ENCODE peak calls at places on chromosomes 4 and X, in nine cellular contexts. S is fibroblast of mammary gland, H is kidney, Y is sigmoid colon, N is PC-9, I is left lung, K is fibroblast of lung, M is brain microvascular endothelial cell, R is bronchial epithelial cell. Q is an unnamed sample.

GRCh38 chr4:24473309-24473721 is 111.0 kb downstream of the DHX15 start:
- DNase-seq in S (peak; percentile 30), H (no peak), Y (peak; percentile 65), N (no peak), I (no peak), K (peak; percentile 54), M (no peak), R (peak; percentile 20), Q (peak; percentile 36)

GRCh38 chr4:182975806-182976205 is 58.6 kb upstream of the DCTD start:
- DNase-seq in S (peak; percentile 77), H (no peak), Y (no peak), N (peak; percentile 18), I (no peak), K (peak; percentile 92), M (peak; percentile 90), R (peak; percentile 97), Q (peak; percentile 84)

GRCh38 chr4:126973201-126973600 is 659.6 kb upstream of the INTU start:
- DNase-seq in S (no peak), H (no peak), Y (no peak), N (no peak), I (no peak), K (no peak), M (no peak), R (no peak), Q (peak; percentile 29)

GRCh38 chr4:54127660-54128059 is 27.7 kb downstream of the GSX2 start:
- DNase-seq in S (no peak), H (no peak), Y (no peak), N (no peak), I (no peak), K (no peak), M (no peak), R (no peak), Q (no peak)

GRCh38 chrX:111854778-111855490 is 21.0 kb upstream of the TRPC5OS start:
- DNase-seq in S (peak; percentile 10), H (no peak), Y (no peak), N (no peak), I (no peak), K (no peak), M (no peak), R (peak; percentile 83), Q (no peak)

GRCh38 chr4:163166041-163166579 is 580 bp downstream of the NAF1 start:
- DNase-seq in S (peak; percentile 42), H (peak; percentile 84), Y (peak; percentile 79), N (peak; percentile 49), I (peak; percentile 45), K (peak; percentile 51), M (peak; percentile 35), R (peak; percentile 20), Q (peak; percentile 40)

GRCh38 chrX:23276475-23276874 is 58.2 kb upstream of the PTCHD1 start:
- DNase-seq in S (no peak), H (no peak), Y (no peak), N (no peak), I (no peak), K (no peak), M (no peak), R (peak; percentile 96), Q (no peak)

GRCh38 chr4:44186096-44186849 is 262.3 kb downstream of the KCTD8 start:
- DNase-seq in S (no peak), H (no peak), Y (no peak), N (no peak), I (no peak), K (no peak), M (no peak), R (no peak), Q (no peak)

GRCh38 chr4:7192252-7193039 is at the start of gene SORCS2:
- DNase-seq in S (peak; percentile 40), H (peak; percentile 56), Y (peak; percentile 83), N (peak; percentile 82), I (peak; percentile 44), K (peak; percentile 53), M (peak; percentile 21), R (no peak), Q (peak; percentile 55)

GRCh38 chr4:96354036-96354712 is 514.3 kb downstream of the PDHA2 start:
- DNase-seq in S (no peak), H (no peak), Y (no peak), N (no peak), I (no peak), K (peak; percentile 11), M (peak; percentile 10), R (no peak), Q (peak; percentile 30)

GRCh38 chr4:13833171-13833804 is 205.8 kb upstream of the BOD1L1 start:
- DNase-seq in S (no peak), H (no peak), Y (no peak), N (no peak), I (no peak), K (no peak), M (no peak), R (peak; percentile 53), Q (no peak)

DNA sequence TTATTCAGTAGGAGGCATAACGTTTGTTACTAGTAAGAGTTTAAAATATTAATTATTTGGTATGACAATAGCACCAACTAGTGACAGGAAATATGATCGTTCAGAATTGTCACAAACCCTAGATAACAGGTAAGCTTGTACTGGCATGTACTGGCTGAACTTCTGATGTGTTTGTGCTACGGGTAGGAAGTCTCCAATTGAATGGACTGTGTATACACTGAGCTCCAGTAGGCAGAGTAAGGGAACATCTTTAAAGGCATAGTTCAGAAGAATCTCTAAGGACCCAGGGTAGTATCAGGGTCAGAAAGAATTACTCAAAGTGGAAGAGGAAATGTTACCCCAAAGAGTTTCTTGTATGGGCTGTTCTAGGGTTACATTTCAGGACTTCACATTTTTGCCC is 230.4 kb downstream of the EDA2R start:
- DNase-seq in S (no peak), H (no peak), Y (no peak), N (no peak), I (no peak), K (no peak), M (no peak), R (peak; percentile 5), Q (no peak)
- TF ChIP-seq CTCF in S (no peak), H (no peak), Y (no peak), N (no peak), I (no peak), K (no peak), M (no peak), R (no peak), Q (no peak)

DNA sequence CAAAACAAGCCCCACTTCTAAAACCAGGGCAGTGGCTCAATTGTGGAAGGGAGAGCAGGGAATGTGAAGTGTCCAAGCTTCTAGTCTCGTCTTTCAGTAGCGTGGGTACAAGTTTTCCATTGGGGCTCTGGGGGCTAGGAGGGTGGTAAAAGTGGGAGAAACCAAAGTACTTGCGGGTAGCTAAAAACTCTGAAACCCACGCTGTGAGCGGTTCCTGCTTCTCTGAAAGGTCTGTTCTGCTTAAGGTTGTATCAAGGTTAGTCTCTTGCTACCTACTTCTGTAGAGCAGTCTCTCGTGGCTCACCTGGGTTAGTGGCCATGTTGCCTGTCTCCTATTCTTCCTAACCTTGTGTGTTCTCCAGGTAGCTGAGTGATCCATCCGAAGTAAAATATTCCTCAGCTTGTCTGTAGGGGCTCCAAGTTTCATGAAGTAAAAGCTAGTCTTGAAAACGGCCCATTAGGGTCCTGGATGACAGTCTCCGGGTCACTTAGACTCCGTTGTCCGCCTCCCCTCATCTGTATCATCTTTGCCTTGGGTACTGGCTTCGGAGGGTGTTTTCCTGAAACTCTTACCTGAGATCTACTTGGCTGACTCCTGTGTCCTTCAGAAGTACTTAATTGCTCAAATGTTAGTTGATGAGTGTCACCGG is 1.9 kb upstream of the WDR1 start:
- DNase-seq in S (no peak), H (no peak), Y (no peak), N (no peak), I (no peak), K (no peak), M (no peak), R (no peak), Q (no peak)
- H3K4me3 ChIP-seq in S (no peak overlapping the region), H (peak overlapping the region; percentile 86), Y (no peak overlapping the region), N (no peak overlapping the region), I (no peak overlapping the region), K (no peak overlapping the region), M (no peak overlapping the region), R (no peak overlapping the region), Q (no peak overlapping the region)

GRCh38 chrX:53241558-53241957 is 16.6 kb upstream of the KDM5C start:
- DNase-seq in S (no peak), H (no peak), Y (no peak), N (no peak), I (no peak), K (no peak), M (no peak), R (no peak), Q (no peak)

GRCh38 chrX:53247928-53248327 is 22.9 kb upstream of the KDM5C start:
- DNase-seq in S (no peak), H (no peak), Y (no peak), N (no peak), I (no peak), K (no peak), M (no peak), R (peak; percentile 40), Q (no peak)

GRCh38 chrX:53242310-53242709 is 17.3 kb upstream of the KDM5C start:
- DNase-seq in S (no peak), H (no peak), Y (no peak), N (no peak), I (no peak), K (no peak), M (no peak), R (no peak), Q (no peak)

GRCh38 chrX:53246231-53246630 is 21.2 kb upstream of the KDM5C start:
- DNase-seq in S (no peak), H (no peak), Y (no peak), N (no peak), I (no peak), K (no peak), M (no peak), R (no peak), Q (no peak)

GRCh38 chrX:53244610-53245009 is 19.6 kb upstream of the KDM5C start:
- DNase-seq in S (no peak), H (no peak), Y (no peak), N (no peak), I (no peak), K (no peak), M (no peak), R (no peak), Q (no peak)
- TF ChIP-seq CTCF in S (peak; percentile 51), H (no peak), Y (no peak), N (peak; percentile 38), I (no peak), K (peak; percentile 35), M (peak; percentile 40), R (no peak), Q (peak; percentile 25)

GRCh38 chrX:134373736-134374135 is 86.2 kb upstream of the HPRT1 start:
- DNase-seq in S (no peak), H (no peak), Y (no peak), N (no peak), I (no peak), K (no peak), M (no peak), R (no peak), Q (no peak)

GRCh38 chrX:134374294-134374693 is 85.7 kb upstream of the HPRT1 start:
- DNase-seq in S (peak; percentile 7), H (no peak), Y (no peak), N (no peak), I (no peak), K (peak; percentile 12), M (no peak), R (peak; percentile 22), Q (no peak)

GRCh38 chrX:134368140-134368539 is 91.8 kb upstream of the HPRT1 start:
- DNase-seq in S (no peak), H (no peak), Y (no peak), N (no peak), I (no peak), K (no peak), M (no peak), R (peak; percentile 12), Q (no peak)

GRCh38 chrX:134369576-134369975 is 90.4 kb upstream of the HPRT1 start:
- DNase-seq in S (no peak), H (no peak), Y (no peak), N (no peak), I (no peak), K (no peak), M (no peak), R (no peak), Q (no peak)

GRCh38 chrX:134371133-134371532 is 88.8 kb upstream of the HPRT1 start:
- DNase-seq in S (no peak), H (no peak), Y (no peak), N (no peak), I (no peak), K (no peak), M (no peak), R (peak; percentile 41), Q (no peak)
- H3K4me3 ChIP-seq in S (no peak overlapping the region), H (no peak overlapping the region), Y (no peak overlapping the region), N (no peak overlapping the region), I (no peak overlapping the region), K (no peak overlapping the region), M (no peak overlapping the region), R (no peak overlapping the region), Q (no peak overlapping the region)

Q was measured in fibroblast of pulmonary artery.